ENCODE peak calls at places on chromosomes 12 and 14, in six cellular contexts. D is left ventricle myocardium inferior, Z is fibroblast of lung, V is mammary epithelial cell, K is esophagus squamous epithelium, U is brain microvascular endothelial cell. C is an unnamed sample.

GRCh38 chr12:127191124-127191523 is 1075.8 kb upstream of the TMEM132C start:
- DNase-seq in K (no peak), V (peak), D (no peak), U (no peak), Z (peak), C (peak)

GRCh38 chr12:122965356-122965755 is 907 bp downstream of the ABCB9 start:
- DNase-seq in D (no peak), K (no peak), Z (no peak), V (no peak), U (no peak), C (no peak)

GRCh38 chr12:6084261-6084968 is 40.1 kb downstream of the VWF start:
- DNase-seq in Z (peak), V (peak), D (no peak), U (peak), K (no peak), C (peak)

GRCh38 chr14:74979442-74980397 is 23.0 kb upstream of the EIF2B2 start:
- DNase-seq in D (no peak), V (no peak), U (no peak), K (no peak), Z (peak), C (no peak)

GRCh38 chr12:62436164-62436503 is 30.5 kb upstream of the MON2 start:
- DNase-seq in U (no peak), Z (no peak), K (no peak), D (no peak), V (no peak), C (no peak)

GRCh38 chr14:26859483-26859882 is 261.6 kb upstream of the NOVA1 start:
- DNase-seq in Z (no peak), D (no peak), K (no peak), V (no peak), U (no peak), C (no peak)

GRCh38 chr14:34460841-34461240 is 1.2 kb downstream of the SPTSSA start:
- DNase-seq in K (no peak), U (no peak), V (no peak), D (no peak), Z (peak), C (no peak)

GRCh38 chr14:22375321-22375930 is 213.6 kb downstream of the DAD1 start:
- DNase-seq in Z (peak), K (no peak), U (peak), D (no peak), V (peak), C (peak)

GRCh38 chr12:62297321-62297720 is 37.1 kb downstream of the USP15 start:
- DNase-seq in U (no peak), V (no peak), K (no peak), Z (no peak), D (no peak), C (no peak)

GRCh38 chr12:8541591-8541990 is 886 bp upstream of the CLEC4E start:
- DNase-seq in K (no peak), D (no peak), U (no peak), V (no peak), Z (no peak), C (no peak)

GRCh38 chr12:5374691-5375090 is 57.2 kb upstream of the NTF3 start:
- DNase-seq in U (no peak), Z (no peak), K (no peak), D (no peak), V (no peak), C (no peak)

GRCh38 chr12:20415013-20415412 is 46.7 kb downstream of the PDE3A start:
- DNase-seq in U (peak), V (no peak), Z (peak), K (no peak), D (peak), C (no peak)

GRCh38 chr12:132631357-132632065 is 12.9 kb downstream of the P2RX2 start:
- DNase-seq in V (no peak), Z (no peak), U (no peak), K (no peak), D (no peak), C (no peak)

GRCh38 chr14:103136388-103137271 is 13.4 kb downstream of the TNFAIP2 start:
- DNase-seq in Z (peak), K (no peak), V (peak), D (no peak), U (peak), C (peak)

GRCh38 chr12:76664731-76665130 is 99.2 kb upstream of the ZDHHC17 start:
- DNase-seq in K (no peak), Z (no peak), V (no peak), U (no peak), D (no peak), C (no peak)

DNA sequence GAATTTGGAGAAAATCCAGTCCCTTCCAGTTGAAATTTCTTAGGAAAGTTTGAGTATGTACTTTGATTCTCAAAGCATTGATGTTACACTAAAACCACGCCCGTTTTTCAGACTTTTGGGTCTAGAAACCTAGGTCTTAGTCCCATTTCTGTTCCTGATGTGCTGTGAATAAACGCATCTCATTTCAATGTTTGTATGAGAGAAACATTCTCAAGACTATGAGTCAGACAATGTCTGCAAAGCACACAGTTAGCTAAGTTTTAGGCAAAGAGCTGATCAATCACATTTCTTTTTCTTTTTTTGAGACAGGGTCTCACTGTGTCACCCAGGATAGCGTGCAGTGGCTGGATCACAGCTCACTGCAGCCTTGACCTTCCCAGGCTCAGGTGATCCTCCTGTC is 8.0 kb downstream of the FOXM1 start:
- DNase-seq in D (no peak), Z (peak), U (no peak), V (no peak), K (no peak), C (no peak)
- TF ChIP-seq CTCF in D (no peak), Z (no peak), U (no peak), V (no peak), K (no peak), C (no peak)

DNA sequence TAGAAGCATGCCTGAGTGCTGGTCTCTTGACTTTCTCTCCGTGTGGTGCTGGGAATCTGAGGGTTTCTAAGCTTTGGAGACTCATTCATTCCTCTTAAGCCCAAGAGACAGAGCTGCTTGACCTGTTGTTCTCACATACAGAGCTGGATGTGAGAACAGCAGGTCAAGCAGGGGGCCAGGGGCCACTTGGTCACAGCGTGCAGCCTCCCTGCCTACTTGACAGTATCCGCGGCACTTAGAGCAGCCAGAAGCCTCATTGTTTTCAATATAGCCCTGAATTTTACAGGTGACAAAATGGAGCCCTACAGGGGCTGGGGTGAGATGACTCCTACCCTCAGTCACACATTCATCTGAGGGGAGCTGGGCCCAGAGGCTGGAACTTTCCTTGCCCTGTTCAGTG is 88.9 kb downstream of the ESRRB start:
- DNase-seq in V (no peak), U (no peak), D (no peak), K (no peak), Z (no peak), C (no peak)
- H3K27ac ChIP-seq in V (no peak), U (no peak), D (no peak), K (no peak), Z (no peak), C (no peak)

GRCh38 chr12:114245555-114245954 is 160.4 kb downstream of the TBX5 start:
- DNase-seq in D (no peak), K (no peak), V (no peak), U (no peak), Z (no peak), C (no peak)
- TF ChIP-seq CTCF in D (peak), K (no peak), V (no peak), U (no peak), Z (peak), C (no peak)

DNA sequence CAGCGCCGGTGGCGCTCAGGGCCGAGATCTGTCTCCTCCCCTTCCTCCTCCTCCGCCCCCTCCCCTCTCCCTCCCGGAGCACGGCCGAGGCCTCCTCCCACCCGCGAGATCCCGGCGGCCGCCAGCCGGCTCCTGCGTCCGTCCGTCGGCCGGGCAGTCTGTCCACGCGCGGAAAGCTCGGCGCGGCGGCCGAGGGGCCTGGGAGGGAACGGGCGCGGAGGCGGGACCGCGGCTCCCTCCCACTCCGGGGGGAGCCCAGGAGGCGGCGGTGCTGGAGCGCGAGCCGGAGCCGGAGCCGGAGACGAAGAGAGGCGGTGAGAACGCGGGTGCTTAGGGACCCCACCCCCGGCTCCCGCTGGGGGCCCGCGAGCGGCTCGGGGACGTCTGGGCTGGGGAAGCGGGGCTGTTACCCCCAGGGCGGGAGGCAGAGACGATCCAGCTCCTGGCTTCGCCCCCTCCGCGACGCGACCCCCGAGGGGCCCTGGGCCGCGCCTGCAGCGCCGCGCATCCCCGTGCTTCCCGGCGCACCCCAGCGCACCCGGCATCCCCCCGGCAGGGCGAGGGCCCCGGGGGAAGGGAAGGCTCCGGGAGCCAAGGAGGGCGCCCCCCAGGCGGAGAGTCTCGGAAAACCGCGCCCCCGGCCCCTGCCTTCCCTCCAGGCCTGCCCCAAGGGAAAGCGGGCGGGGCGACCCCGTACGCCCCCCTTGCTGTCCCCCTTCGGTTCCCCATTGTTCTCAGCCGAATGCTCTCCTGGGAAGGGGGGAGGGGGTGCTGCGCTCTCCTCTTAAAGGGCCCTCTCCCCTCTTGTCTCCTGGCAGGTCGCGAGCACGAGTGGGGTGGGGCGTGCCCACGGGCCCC is at the start of gene DTX1:
- DNase-seq in V (no peak), D (peak), U (no peak), K (no peak), Z (peak), C (no peak)
- H3K27ac ChIP-seq in V (no peak), D (peak), U (no peak), K (peak), Z (no peak), C (no peak)

GRCh38 chr14:105439710-105440553 is 20.3 kb downstream of the MTA1 start:
- DNase-seq in Z (no peak), D (no peak), U (no peak), V (peak), K (no peak), C (no peak)
- TF ChIP-seq CTCF in Z (no peak), D (no peak), U (no peak), V (peak), K (no peak), C (no peak)

GRCh38 chr12:128823916-128824839 is at the start of gene SLC15A4:
- DNase-seq in V (peak), K (peak), Z (peak), U (peak), D (peak), C (peak)

GRCh38 chr12:128820253-128820652 is 3.5 kb downstream of the SLC15A4 start:
- DNase-seq in U (no peak), K (no peak), V (no peak), Z (no peak), D (no peak), C (no peak)

GRCh38 chr12:128820723-128821432 is 2.9 kb downstream of the SLC15A4 start:
- DNase-seq in Z (no peak), U (no peak), V (no peak), D (peak), K (peak), C (no peak)

GRCh38 chr12:128825845-128826244 is 2.1 kb upstream of the SLC15A4 start:
- DNase-seq in K (no peak), D (no peak), Z (no peak), U (no peak), V (no peak), C (no peak)

DNA sequence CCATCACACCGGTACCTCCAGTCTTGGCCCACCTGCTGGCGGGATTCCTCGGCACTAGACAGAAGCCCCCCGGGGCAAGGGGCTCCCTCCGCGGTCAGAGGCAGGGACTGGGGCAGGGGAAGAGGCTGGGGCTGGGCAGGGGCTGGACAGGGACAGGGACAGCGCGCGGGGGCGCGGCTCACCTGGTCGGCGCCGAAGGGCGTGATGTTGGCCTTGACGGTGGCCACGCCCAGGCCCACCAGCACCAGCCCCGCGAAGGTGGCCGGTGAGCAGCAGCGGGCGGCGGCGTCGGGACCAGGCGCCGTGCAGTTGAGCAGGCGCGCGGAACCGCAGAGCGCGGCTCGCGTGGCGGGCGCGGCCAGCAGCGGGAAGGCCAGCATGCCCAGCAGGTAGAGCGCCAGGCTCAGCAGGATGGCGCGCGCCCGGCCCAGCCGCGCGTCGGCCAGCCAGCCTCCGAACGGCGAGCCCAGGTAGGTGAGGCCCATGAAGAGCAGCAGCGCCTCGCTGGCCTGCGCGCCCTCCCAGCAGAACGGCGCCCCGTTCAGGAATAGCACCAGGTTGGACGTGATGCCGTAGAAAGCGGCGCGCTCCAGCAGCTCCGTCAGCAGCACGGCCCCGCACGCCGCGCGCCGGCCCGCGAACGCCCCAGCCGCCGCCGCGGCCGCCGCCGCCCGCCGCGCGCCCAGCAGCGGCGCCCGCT is 392 bp downstream of the SLC15A4 start:
- DNase-seq in Z (no peak), U (no peak), K (no peak), D (peak), V (peak), C (peak)
- H3K27ac ChIP-seq in Z (peak), U (peak), K (peak), D (peak), V (peak), C (peak)

C was measured in RWPE1.